ENCODE peak calls at places on chromosomes 2 and 18, in eight cellular contexts. R is IMR-90, U is RWPE1, I is activated B cell treated with CpG ODN at 0.5 μM for 24 hours, J is BJ, F is stomach, P is lower leg skin, N is dorsolateral prefrontal cortex. W is an unnamed sample.

GRCh38 chr2:234071664-234072063 is 21.2 kb downstream of the SPP2 start:
- DNase-seq in N (no peak), R (no peak), P (no peak), I (no peak), F (no peak), U (no peak), J (no peak), W (no peak)

GRCh38 chr2:162574615-162575452 is 230.9 kb downstream of the GCA start:
- DNase-seq in U (no peak), N (no peak), J (no peak), F (no peak), P (no peak), I (no peak), R (no peak), W (no peak)

GRCh38 chr2:222844323-222844722 is 16.5 kb upstream of the ACSL3 start:
- DNase-seq in R (peak), J (peak), I (no peak), P (no peak), U (peak), F (no peak), N (no peak), W (peak)

GRCh38 chr18:11470941-11471340 is 138.5 kb upstream of the SLC35G4 start:
- DNase-seq in F (no peak), U (no peak), I (no peak), P (no peak), J (no peak), R (no peak), N (no peak), W (no peak)

GRCh38 chr2:102975996-102976636 is 214.3 kb downstream of the TMEM182 start:
- DNase-seq in N (peak), I (no peak), F (no peak), P (no peak), J (no peak), R (peak), U (peak), W (peak)

GRCh38 chr2:96329416-96329815 is 4.3 kb downstream of the ITPRIPL1 start:
- DNase-seq in I (no peak), J (no peak), U (no peak), P (no peak), N (no peak), R (peak), F (no peak), W (peak)

GRCh38 chr2:69100220-69100723 is 87.3 kb downstream of the ANTXR1 start:
- DNase-seq in J (no peak), R (peak), I (no peak), P (peak), N (no peak), F (no peak), U (no peak), W (no peak)

GRCh38 chr2:29765711-29766110 is 155.7 kb downstream of the ALK start:
- DNase-seq in P (no peak), I (no peak), J (peak), F (no peak), N (no peak), R (peak), U (no peak), W (no peak)

GRCh38 chr2:237473474-237474453 is 13.3 kb upstream of the MLPH start:
- DNase-seq in U (no peak), I (no peak), R (peak), J (no peak), N (peak), P (no peak), F (no peak), W (no peak)

GRCh38 chr18:55199291-55199963 is 240.2 kb upstream of the CCDC68 start:
- DNase-seq in N (no peak), J (no peak), P (no peak), I (no peak), F (no peak), U (no peak), R (no peak), W (no peak)

GRCh38 chr2:47486858-47487497 is 84.0 kb downstream of the MSH2 start:
- DNase-seq in U (no peak), J (no peak), R (peak), I (no peak), F (no peak), N (no peak), P (no peak), W (no peak)

GRCh38 chr2:129888896-129889295 is 90.6 kb upstream of the RAB6C start:
- DNase-seq in J (no peak), P (peak), N (no peak), R (peak), I (no peak), F (no peak), U (no peak), W (no peak)

GRCh38 chr2:200695178-200695930 is 109.5 kb downstream of the AOX1 start:
- DNase-seq in P (no peak), I (no peak), R (no peak), U (no peak), N (no peak), F (no peak), J (no peak), W (no peak)

GRCh38 chr2:148719195-148719749 is 74.7 kb downstream of the EPC2 start:
- DNase-seq in N (no peak), P (no peak), R (no peak), U (no peak), F (no peak), I (no peak), J (no peak), W (no peak)

GRCh38 chr2:201263774-201264173 is 3.4 kb downstream of the CASP8 start:
- DNase-seq in J (no peak), P (peak), U (no peak), N (no peak), R (no peak), F (no peak), I (no peak), W (no peak)

GRCh38 chr2:235957231-235957630 is 211.0 kb downstream of the GBX2 start:
- DNase-seq in P (no peak), F (no peak), N (no peak), J (no peak), U (no peak), I (no peak), R (no peak), W (no peak)

GRCh38 chr2:54228945-54229344 is 27.1 kb downstream of the TSPYL6 start:
- DNase-seq in F (peak), U (no peak), R (no peak), P (no peak), I (no peak), J (no peak), N (no peak), W (no peak)
- TF ChIP-seq CTCF in F (no peak), U (no peak), R (no peak), P (no peak), I (no peak), J (no peak), N (no peak), W (no peak)

GRCh38 chr2:190183535-190183934 is 121.0 kb upstream of the MSTN start:
- DNase-seq in I (no peak), R (no peak), F (no peak), J (no peak), P (no peak), U (no peak), N (no peak), W (no peak)
- TF ChIP-seq CTCF in I (no peak), R (no peak), F (no peak), J (no peak), P (no peak), U (no peak), N (no peak), W (no peak)

DNA sequence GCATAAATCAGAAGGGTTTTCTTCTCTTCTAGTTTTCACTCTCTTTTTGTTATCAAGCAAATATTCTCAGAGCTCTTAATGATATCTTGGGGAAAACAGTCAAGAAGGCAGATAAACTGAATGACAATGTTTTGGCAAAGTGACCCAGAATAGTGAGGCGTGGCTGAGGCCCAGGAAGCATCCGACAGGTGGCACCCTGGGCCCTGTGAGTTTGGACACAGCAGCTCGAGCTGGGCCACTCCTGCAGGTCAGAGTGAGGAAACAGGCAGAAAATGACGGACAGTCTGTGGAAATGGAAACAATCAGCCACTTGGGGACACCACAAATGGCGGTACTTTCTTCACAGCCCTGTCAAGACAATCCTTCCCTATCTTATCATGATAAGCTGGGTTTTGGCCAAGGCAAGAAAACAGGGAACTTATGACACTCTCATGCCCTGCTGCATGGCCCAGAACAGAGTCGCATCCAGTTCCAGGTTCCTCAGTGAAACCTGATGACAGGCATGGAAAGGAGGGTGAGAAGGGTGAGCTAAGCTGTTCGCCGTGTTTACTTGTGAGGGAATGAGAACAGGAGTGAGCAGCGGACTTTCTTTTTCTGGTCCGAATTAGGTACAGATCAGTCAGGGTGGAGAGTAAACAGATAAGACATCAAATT is 32.1 kb downstream of the MRPL44 start:
- DNase-seq in P (no peak), R (no peak), F (peak), I (no peak), J (no peak), N (no peak), U (no peak), W (no peak)
- TF ChIP-seq CTCF in P (no peak), R (no peak), F (no peak), I (no peak), J (no peak), N (no peak), U (no peak), W (peak)

DNA sequence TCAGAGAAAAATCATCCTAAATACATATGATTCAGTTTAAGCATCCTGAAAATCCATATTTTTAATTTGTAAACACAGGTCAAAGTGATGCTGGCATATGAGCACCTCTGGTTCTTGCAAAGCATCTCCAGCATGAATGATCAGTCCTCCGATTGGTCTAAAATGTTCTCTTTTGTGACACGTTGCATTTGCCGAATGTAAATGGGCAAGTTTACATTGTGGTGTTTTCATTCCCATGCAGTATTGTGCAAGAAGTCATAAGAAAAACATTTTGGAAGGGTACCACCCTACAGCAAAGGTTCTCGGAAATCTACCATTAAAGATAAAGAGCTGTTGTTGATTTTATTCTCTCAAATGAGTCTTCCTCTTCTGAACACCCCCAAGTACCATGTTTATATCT is 108.0 kb upstream of the UNC80 start:
- DNase-seq in R (no peak), U (no peak), N (no peak), J (no peak), P (no peak), I (no peak), F (no peak), W (no peak)
- TF ChIP-seq CTCF in R (no peak), U (no peak), N (no peak), J (no peak), P (no peak), I (no peak), F (no peak), W (no peak)

GRCh38 chr2:209334188-209335017 is 89.4 kb upstream of the MAP2 start:
- DNase-seq in R (peak), P (no peak), F (peak), J (no peak), U (peak), N (peak), I (no peak), W (peak)

DNA sequence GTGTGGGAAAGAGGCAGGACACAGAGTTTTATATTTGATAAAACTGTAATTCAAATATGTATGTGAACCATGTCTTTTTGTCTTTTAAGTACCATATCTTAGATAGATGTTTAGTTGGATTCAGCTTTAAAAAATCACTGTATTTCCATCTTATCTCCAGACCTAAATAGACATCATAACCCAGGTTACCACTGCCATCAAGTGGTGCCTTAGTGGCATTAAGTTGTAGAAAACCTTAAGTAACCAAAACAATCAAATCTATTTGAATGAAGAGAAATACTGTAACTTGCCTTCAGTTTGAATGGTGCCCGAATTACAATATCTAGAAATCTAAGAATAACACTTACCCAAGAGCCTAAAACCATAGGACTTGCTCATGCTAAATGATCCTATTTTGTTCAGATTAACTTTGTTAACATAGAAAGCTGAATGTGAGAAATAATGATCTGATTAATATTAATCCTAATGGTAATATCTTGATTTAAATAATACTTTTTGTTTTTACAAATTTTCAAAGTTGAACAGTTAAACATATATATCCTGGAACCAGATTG is 92.5 kb upstream of the MAP2 start:
- DNase-seq in P (no peak), N (no peak), I (no peak), U (peak), J (no peak), R (peak), F (no peak), W (no peak)
- TF ChIP-seq CTCF in P (no peak), N (peak), I (no peak), U (peak), J (peak), R (peak), F (no peak), W (peak)

DNA sequence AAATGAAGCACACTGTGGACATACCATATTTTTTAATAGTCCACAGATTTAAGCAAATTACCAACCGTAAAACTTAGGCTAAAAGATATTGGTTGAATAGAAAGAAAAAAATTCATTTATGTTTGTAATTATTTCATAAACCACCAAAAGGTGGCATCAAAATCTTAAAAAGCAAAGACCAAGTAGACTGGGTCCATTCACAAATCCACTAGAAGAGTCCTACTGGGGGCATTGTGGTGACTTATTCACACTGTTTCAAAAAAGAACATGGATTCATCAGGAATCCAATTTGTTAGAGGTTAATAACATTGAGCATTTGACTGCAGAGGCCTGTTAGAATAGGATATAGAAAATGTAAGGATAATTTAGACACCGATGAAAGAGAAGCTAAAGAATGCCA is 194.9 kb upstream of the KYNU start:
- DNase-seq in J (no peak), I (no peak), P (no peak), R (peak), F (no peak), N (no peak), U (peak), W (no peak)
- TF ChIP-seq CTCF in J (no peak), I (no peak), P (no peak), R (peak), F (no peak), N (peak), U (no peak), W (peak)

GRCh38 chr2:38524580-38524979 is 78.1 kb downstream of the HNRNPLL start:
- DNase-seq in N (no peak), J (no peak), I (no peak), R (no peak), F (no peak), U (no peak), P (no peak), W (no peak)

GRCh38 chr2:38527338-38528007 is 75.3 kb downstream of the HNRNPLL start:
- DNase-seq in R (no peak), P (no peak), J (no peak), U (no peak), I (no peak), F (no peak), N (no peak), W (no peak)

GRCh38 chr2:38523728-38524437 is 78.8 kb downstream of the HNRNPLL start:
- DNase-seq in U (no peak), N (no peak), F (no peak), R (no peak), I (no peak), J (no peak), P (no peak), W (no peak)

GRCh38 chr2:38528008-38528442 is 74.7 kb downstream of the HNRNPLL start:
- DNase-seq in J (no peak), P (no peak), I (no peak), U (peak), F (no peak), N (peak), R (peak), W (peak)

DNA sequence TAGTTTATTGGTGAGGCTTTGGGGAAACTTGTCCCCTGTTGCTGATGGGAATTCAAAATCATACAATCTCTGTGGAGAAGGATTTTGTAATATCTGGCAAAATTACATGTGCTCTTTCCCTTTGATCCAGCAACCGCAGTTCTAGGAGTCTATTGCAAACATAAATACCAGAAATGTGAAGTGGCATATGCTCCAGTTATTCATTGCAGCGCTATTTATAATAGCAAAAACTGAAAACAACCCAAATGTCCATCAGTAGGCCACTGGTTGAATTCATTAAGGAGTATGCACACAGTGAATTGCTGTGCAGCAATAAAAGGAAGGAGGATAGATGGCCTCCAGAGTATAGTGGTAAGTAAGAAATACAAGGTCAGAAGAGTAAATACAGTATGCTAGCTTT is 76.5 kb downstream of the HNRNPLL start:
- DNase-seq in I (no peak), R (peak), P (no peak), U (no peak), N (no peak), J (no peak), F (no peak), W (no peak)
- TF ChIP-seq CTCF in I (no peak), R (no peak), P (no peak), U (no peak), N (no peak), J (no peak), F (no peak), W (no peak)

W was measured in PC-9.